ENCODE peak calls at places on chromosome 4, in nine cellular contexts. O, T, M, L, U, F, B, A and C are unnamed samples.

GRCh38 chr4:138310991-138311390 is 68.8 kb upstream of the SLC7A11 start:
- DNase-seq in L (peak), F (peak), M (peak), T (no peak), B (peak), O (no peak), A (no peak), U (peak), C (peak)

GRCh38 chr4:149371021-149371420 is 444.6 kb downstream of the IQCM start:
- DNase-seq in L (peak), A (peak), O (peak), F (peak), T (peak), B (peak), U (peak), M (peak), C (peak)

GRCh38 chr4:88054229-88054628 is 46.8 kb downstream of the PKD2 start:
- DNase-seq in U (peak), T (no peak), A (no peak), M (no peak), B (no peak), L (peak), F (no peak), O (no peak), C (no peak)

GRCh38 chr4:169105620-169106019 is 95.6 kb upstream of the CBR4 start:
- DNase-seq in F (no peak), T (no peak), M (no peak), O (no peak), U (no peak), L (no peak), A (no peak), B (no peak), C (no peak)

GRCh38 chr4:43277003-43277402 is 384.5 kb downstream of the GRXCR1 start:
- DNase-seq in B (peak), O (no peak), L (peak), T (no peak), U (peak), A (no peak), F (peak), M (peak), C (peak)

GRCh38 chr4:56049428-56050212 is 100.9 kb downstream of the CEP135 start:
- DNase-seq in M (peak), A (no peak), T (peak), U (no peak), O (peak), F (no peak), B (no peak), L (peak), C (peak)

GRCh38 chr4:163681208-163681821 is 186.8 kb downstream of the TMA16 start:
- DNase-seq in L (peak), A (no peak), T (peak), M (peak), F (peak), U (no peak), B (peak), O (peak), C (peak)

GRCh38 chr4:139279723-139280620 is at the start of gene MGARP:
- DNase-seq in B (peak), U (no peak), T (peak), L (no peak), M (no peak), O (no peak), A (no peak), F (peak), C (peak)

GRCh38 chr4:143641406-143641805 is 59.1 kb downstream of the FREM3 start:
- DNase-seq in U (no peak), M (peak), O (no peak), L (peak), A (no peak), F (no peak), B (no peak), T (no peak), C (peak)

GRCh38 chr4:175421506-175421905 is 390.6 kb downstream of the GPM6A start:
- DNase-seq in M (peak), L (peak), F (peak), A (no peak), B (peak), U (peak), O (no peak), T (no peak), C (no peak)

GRCh38 chr4:53010320-53010719 is 148.2 kb downstream of the RASL11B start:
- DNase-seq in A (no peak), B (peak), T (no peak), M (peak), F (peak), L (peak), U (peak), O (no peak), C (peak)

GRCh38 chr4:53009824-53010223 is 147.7 kb downstream of the RASL11B start:
- DNase-seq in B (no peak), T (no peak), F (no peak), A (no peak), O (peak), U (no peak), L (no peak), M (no peak), C (peak)

GRCh38 chr4:53012738-53013137 is 150.6 kb downstream of the RASL11B start:
- DNase-seq in T (no peak), M (peak), L (peak), A (no peak), B (peak), U (peak), F (peak), O (no peak), C (peak)

GRCh38 chr4:53013873-53014272 is 151.8 kb downstream of the RASL11B start:
- DNase-seq in M (no peak), U (no peak), T (no peak), L (no peak), B (no peak), O (no peak), A (no peak), F (no peak), C (no peak)

DNA sequence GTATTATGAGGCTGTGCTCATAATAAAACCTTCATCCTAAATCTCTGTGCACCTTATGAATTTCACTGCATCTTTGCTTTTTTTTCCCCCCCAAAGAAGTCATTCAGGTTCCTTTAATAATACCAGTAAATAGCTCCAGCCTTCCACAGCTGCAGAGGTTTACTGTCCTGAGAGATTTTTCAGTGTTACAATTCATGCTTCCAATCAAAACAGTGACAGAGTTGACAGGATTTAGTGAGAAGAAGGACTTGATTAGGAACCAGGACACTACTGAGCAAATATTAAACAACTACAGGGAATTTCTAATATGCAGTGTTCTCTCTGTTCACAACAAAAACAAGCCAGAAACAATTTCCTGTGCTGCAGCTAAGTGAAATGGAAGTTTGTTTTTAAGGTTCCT is 149.1 kb downstream of the RASL11B start:
- DNase-seq in O (no peak), A (no peak), T (no peak), B (no peak), F (no peak), U (no peak), M (no peak), L (no peak), C (no peak)
- H3K4me3 ChIP-seq in O (no peak), A (no peak), T (no peak), B (no peak), F (no peak), U (no peak), M (no peak), L (no peak), C (no peak)

GRCh38 chr4:127624176-127624575 is 8.6 kb upstream of the INTU start:
- DNase-seq in A (no peak), L (no peak), O (no peak), M (no peak), B (no peak), T (no peak), U (no peak), F (no peak), C (no peak)

GRCh38 chr4:127618427-127618826 is 14.3 kb upstream of the INTU start:
- DNase-seq in L (no peak), O (no peak), T (no peak), F (no peak), M (no peak), U (no peak), A (no peak), B (no peak), C (no peak)

GRCh38 chr4:127623755-127624087 is 9.0 kb upstream of the INTU start:
- DNase-seq in F (peak), O (no peak), T (no peak), M (peak), B (peak), L (peak), A (no peak), U (peak), C (peak)

GRCh38 chr4:127622621-127622922 is 10.2 kb upstream of the INTU start:
- DNase-seq in O (no peak), M (peak), U (no peak), A (no peak), L (no peak), F (no peak), B (no peak), T (no peak), C (no peak)

GRCh38 chr4:127622923-127623754 is 9.6 kb upstream of the INTU start:
- DNase-seq in B (peak), F (peak), L (peak), O (no peak), T (no peak), A (no peak), M (no peak), U (peak), C (no peak)
- TF ChIP-seq CTCF in B (peak), F (peak), L (peak), O (no peak), T (no peak), A (peak), M (peak), U (peak), C (peak)

DNA sequence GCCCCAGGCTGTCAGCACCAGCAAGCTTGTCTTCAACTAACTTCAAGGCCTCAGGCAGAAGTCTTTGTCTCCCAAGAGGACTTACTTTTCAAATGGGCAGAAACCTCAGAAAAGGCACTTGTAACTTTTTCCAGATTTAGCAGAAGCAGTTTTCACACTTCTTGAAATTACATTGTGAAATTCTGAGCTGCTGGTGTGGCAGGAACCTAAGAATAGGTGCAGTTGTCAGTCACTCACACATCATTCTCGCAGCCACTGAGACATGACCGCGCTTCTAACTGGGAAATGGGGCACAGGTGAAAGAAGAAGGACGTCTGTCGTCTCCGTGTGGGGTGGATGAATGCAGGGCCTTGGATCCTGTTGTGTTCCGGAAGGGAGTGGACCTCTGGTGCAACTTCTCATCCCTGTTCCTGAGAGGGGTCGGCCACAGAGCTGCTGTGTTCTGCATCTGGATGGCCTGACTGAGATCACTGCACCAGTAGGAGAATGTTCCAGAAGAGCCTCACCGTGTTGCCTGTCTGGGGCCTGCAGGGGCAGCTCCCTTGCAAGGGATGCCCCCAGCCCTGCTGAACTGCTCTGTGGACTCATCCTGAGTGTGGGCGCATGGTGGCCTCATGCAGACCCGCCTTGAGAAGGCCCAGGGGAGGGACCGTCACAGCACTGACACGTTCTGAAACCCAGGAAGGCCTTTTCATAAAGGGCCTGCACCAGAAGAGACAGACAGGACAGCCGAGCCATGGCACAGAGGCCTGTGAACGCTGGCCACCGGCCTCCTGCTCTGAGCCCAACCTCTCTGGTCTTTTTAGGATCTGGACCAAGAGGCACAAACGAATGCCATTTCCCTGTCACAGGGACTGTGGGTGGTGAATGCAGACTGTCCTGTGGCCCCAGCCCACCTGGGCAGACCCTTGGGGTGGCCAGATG is 18.7 kb downstream of the NAT8L start:
- DNase-seq in O (no peak), T (no peak), U (no peak), A (no peak), F (no peak), L (no peak), M (no peak), B (no peak), C (no peak)
- H3K4me3 ChIP-seq in O (no peak), T (no peak), U (no peak), A (no peak), F (no peak), L (no peak), M (no peak), B (no peak), C (no peak)

GRCh38 chr4:6334203-6334887 is 64.7 kb downstream of the WFS1 start:
- DNase-seq in U (no peak), O (no peak), M (no peak), A (no peak), T (no peak), B (no peak), L (no peak), F (no peak), C (no peak)
- TF ChIP-seq CTCF in U (no peak), O (peak), M (no peak), A (no peak), T (no peak), B (no peak), L (no peak), F (no peak), C (no peak)

DNA sequence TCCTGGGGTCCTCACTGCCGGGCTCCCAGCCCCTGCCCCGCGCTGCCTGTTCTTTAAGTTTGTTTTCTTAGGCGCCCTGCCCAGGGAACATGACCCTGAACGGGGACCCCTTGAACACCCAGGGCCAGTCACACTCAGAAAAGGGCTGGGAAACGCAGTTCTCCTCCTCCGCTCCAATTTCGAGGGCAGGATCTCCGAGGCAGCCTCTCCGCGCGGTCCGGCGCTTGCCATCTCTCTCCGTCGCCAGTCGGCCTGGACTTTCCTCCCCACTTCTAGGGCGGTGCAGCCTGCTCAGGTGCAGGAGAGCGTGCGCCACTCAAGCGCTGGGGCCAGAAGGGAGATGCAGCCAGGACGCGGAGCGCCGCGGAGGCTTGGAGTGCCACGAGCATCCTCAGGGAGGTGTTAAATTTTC is 9.9 kb downstream of the PRDM8 start:
- DNase-seq in T (no peak), F (no peak), M (no peak), U (no peak), L (no peak), A (no peak), O (no peak), B (no peak), C (no peak)
- H3K4me3 ChIP-seq in T (no peak), F (no peak), M (peak), U (no peak), L (no peak), A (no peak), O (no peak), B (no peak), C (no peak)

GRCh38 chr4:78606530-78607095 is 55.0 kb downstream of the ANXA3 start:
- DNase-seq in U (no peak), L (no peak), O (no peak), A (no peak), F (no peak), B (no peak), T (no peak), M (no peak), C (no peak)

GRCh38 chr4:78606035-78606434 is 54.5 kb downstream of the ANXA3 start:
- DNase-seq in L (no peak), A (no peak), B (no peak), U (no peak), T (no peak), F (no peak), O (no peak), M (no peak), C (no peak)

GRCh38 chr4:78603384-78603783 is 51.8 kb downstream of the ANXA3 start:
- DNase-seq in U (no peak), A (no peak), B (no peak), M (no peak), T (no peak), O (no peak), L (no peak), F (no peak), C (no peak)

GRCh38 chr4:78602334-78602733 is 50.8 kb downstream of the ANXA3 start:
- DNase-seq in O (no peak), A (no peak), L (no peak), M (no peak), F (peak), B (no peak), U (peak), T (peak), C (no peak)

DNA sequence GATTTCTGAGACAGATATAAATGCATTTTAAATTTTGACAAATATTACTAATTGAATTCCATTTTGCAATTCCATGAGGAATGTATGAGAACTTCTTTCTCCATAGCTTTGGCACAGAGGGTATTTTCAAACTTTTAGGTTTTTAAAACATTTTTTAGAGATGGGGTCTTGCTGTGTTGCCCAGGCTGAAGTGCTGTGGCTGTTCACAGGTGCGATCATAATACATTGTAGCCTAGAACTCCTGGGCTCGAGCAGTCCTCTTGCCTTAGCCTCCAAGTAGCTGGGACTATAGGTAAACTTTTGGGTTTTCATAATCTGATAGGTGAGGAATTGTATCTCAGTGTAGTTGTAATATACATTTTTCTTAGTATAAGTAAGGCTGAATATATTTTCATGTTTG is 53.4 kb downstream of the ANXA3 start:
- DNase-seq in F (no peak), L (no peak), U (no peak), B (no peak), T (no peak), O (no peak), A (no peak), M (no peak), C (no peak)
- TF ChIP-seq CTCF in F (no peak), L (no peak), U (no peak), B (no peak), T (no peak), O (no peak), A (no peak), M (no peak), C (no peak)